ENCODE peak calls at places on chromosome 20, in ten cellular contexts. W, Q, L, R, B, G, Y, F, M and K are unnamed samples.

GRCh38 chr20:48722002-48722731 is 105.6 kb downstream of the PREX1 start:
- DNase-seq in B (no peak), R (peak; percentile 54), Y (no peak), G (no peak), L (peak; percentile 93), Q (peak; percentile 55), F (no peak), M (peak; percentile 90), W (no peak), K (peak; percentile 42)

GRCh38 chr20:18056174-18057105 is 1.3 kb downstream of the OVOL2 start:
- DNase-seq in R (no peak), Y (no peak), F (no peak), Q (no peak), W (no peak), L (peak; percentile 20), B (no peak), G (no peak), M (no peak), K (no peak)

GRCh38 chr20:48205786-48206185 is 420.5 kb upstream of the SULF2 start:
- DNase-seq in R (no peak), Y (no peak), F (no peak), Q (no peak), B (no peak), G (no peak), M (no peak), W (no peak), L (no peak), K (no peak)

GRCh38 chr20:49823152-49823847 is 10.7 kb downstream of the SLC9A8 start:
- DNase-seq in Y (no peak), Q (no peak), M (no peak), B (no peak), G (no peak), L (no peak), W (no peak), R (no peak), F (no peak), K (no peak)

GRCh38 chr20:47070176-47070575 is 175.5 kb downstream of the EYA2 start:
- DNase-seq in F (no peak), R (no peak), Q (no peak), L (no peak), Y (no peak), M (no peak), W (no peak), G (no peak), B (no peak), K (no peak)

GRCh38 chr20:38730167-38730988 is 6.1 kb downstream of the SLC32A1 start:
- DNase-seq in R (no peak), B (no peak), Q (no peak), Y (no peak), M (no peak), L (no peak), G (no peak), F (no peak), W (no peak), K (no peak)

GRCh38 chr20:20076297-20077065 is 24.1 kb downstream of the CFAP61 start:
- DNase-seq in Y (no peak), R (no peak), F (no peak), M (no peak), L (peak; percentile 66), Q (peak; percentile 63), B (no peak), W (no peak), G (no peak), K (no peak)

GRCh38 chr20:47206962-47207641 is 149.4 kb downstream of the ZMYND8 start:
- DNase-seq in L (no peak), Q (no peak), F (no peak), G (no peak), M (no peak), W (no peak), R (no peak), B (no peak), Y (no peak), K (no peak)

GRCh38 chr20:28562510-28562898 is 2695.0 kb upstream of the DEFB115 start:
- DNase-seq in B (peak; percentile 64), Q (no peak), L (no peak), R (no peak), W (no peak), F (no peak), G (no peak), M (no peak), Y (no peak), K (no peak)

GRCh38 chr20:46690219-46691111 is 1.2 kb upstream of the TP53RK start:
- DNase-seq in Q (no peak), B (no peak), Y (no peak), G (no peak), L (peak; percentile 66), W (no peak), R (no peak), F (no peak), M (peak; percentile 31), K (peak; percentile 53)

DNA sequence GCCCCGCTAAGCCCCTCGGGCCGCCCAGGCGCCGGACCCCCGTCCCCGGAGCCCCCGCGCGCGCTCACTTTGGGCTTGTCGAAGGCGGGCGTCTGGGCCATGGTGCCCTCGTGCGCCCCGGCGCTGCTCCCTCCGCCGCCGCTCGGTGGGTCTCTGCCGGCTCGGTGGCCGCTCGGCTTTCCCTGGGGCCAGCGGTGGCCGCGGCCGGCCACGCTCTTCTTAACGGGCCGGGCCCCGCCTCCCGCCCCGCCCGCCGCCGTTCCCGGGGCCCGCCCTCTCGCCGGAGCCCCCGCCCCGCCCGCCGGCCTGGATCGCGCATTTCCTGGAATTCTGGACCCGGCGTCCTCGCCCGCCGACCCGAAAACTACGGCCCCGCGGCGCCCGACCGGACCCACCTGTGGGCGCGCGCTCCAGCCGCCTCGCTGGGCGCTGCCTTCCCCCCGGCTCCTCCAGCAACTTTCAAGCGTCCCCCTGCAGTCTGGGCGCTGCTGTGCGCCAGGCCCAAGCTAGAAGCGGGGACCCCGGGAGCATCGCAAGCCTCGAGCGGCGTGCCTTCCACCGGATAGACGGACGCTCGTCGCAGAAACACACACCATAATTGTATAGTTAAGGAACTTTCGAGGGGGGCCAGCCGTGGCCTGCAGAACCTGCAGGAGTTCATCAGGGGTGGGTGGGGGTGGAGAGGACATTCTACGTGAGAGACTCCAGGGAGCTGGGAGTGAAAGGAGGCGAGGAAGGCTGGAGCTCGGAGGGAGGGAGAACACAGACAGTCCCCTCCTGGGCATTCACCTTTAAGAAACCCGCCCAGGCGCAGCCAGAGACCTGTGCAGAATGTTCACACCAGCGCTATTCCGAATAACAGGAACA is at the start of gene ADA:
- DNase-seq in Q (no peak), B (peak; percentile 54), W (peak; percentile 67), M (peak; percentile 71), F (no peak), R (peak; percentile 65), G (peak; percentile 67), L (peak; percentile 73), Y (peak; percentile 81), K (peak; percentile 44)
- TF ChIP-seq POLR2A in Q (no peak), B (peak; percentile 80), W (peak; percentile 23), M (peak; percentile 48), F (no peak), R (peak; percentile 35), G (peak; percentile 15), L (peak; percentile 40), Y (no peak), K (no peak)

DNA sequence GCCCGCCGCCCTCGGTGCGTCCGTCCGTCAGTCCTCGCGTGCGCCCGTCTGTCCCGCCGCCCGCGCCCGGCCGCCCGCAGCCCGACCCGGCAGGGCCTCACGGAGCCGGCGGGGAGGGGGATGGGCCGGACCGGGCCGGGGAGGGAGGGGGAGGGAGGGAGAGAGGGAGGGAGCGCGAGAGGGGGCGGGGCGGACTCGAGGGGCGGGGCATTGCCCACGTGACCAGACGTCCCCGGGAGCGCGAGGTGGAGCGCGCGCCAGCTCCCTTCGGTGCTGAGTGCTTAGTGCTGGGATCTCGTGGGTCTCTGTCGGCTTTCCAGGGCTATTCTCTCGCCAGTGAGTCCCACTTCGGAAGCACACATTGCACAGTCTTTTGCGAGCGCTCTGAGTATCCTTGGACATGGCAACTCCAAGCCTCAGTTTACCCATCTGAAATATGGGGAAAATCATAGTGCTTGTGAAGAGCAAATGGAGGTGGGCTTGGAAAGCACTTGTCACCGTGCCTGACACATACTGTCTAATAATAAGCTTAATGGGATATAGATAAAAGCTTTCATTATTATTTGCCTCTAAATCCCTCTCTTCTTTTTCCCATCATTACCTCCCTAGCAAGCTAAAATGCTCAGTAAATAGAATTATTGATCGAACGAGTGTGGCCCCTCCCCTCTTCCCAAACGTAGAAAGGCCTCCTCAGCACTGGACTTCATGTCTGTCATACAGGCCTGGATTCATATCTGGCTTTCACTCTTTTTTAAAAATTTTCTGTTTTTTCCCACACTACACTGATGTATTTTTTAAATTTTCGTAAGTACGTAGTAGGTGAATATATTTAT is at the start of gene NCOA6:
- DNase-seq in W (peak; percentile 89), M (peak; percentile 59), F (peak; percentile 50), Y (peak; percentile 92), B (peak; percentile 65), R (peak; percentile 91), L (peak; percentile 88), Q (peak; percentile 82), G (peak; percentile 88), K (peak; percentile 95)
- TF ChIP-seq POLR2A in W (no peak), M (peak; percentile 35), F (peak; percentile 63), Y (no peak), B (peak; percentile 80), R (peak; percentile 35), L (peak; percentile 93), Q (no peak), G (no peak), K (peak; percentile 55)

DNA sequence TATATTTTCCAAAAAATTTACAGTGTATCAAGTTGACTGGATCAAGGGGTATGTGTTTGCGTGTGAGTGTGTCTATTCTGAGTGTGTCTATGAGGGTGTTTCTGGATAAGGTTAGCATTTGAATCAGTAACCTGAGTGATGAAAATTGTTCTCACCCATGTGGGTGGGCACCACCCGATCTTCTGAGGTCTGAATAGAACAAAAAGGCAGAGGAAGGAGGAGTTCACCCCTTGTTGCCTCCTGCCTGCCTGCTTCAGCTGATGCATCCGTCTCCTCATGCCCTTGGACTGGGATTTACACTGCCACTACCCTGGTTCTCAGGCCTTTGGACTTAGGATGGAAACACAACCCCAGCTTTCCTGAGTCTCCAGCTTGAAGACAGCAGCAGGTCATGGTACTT is 13.7 kb upstream of the PRND start:
- DNase-seq in W (no peak), B (no peak), F (no peak), M (no peak), G (no peak), L (no peak), Y (no peak), Q (no peak), R (no peak), K (no peak)
- TF ChIP-seq POLR2A in W (no peak), B (no peak), F (no peak), M (no peak), G (no peak), L (no peak), Y (no peak), Q (no peak), R (no peak), K (no peak)

DNA sequence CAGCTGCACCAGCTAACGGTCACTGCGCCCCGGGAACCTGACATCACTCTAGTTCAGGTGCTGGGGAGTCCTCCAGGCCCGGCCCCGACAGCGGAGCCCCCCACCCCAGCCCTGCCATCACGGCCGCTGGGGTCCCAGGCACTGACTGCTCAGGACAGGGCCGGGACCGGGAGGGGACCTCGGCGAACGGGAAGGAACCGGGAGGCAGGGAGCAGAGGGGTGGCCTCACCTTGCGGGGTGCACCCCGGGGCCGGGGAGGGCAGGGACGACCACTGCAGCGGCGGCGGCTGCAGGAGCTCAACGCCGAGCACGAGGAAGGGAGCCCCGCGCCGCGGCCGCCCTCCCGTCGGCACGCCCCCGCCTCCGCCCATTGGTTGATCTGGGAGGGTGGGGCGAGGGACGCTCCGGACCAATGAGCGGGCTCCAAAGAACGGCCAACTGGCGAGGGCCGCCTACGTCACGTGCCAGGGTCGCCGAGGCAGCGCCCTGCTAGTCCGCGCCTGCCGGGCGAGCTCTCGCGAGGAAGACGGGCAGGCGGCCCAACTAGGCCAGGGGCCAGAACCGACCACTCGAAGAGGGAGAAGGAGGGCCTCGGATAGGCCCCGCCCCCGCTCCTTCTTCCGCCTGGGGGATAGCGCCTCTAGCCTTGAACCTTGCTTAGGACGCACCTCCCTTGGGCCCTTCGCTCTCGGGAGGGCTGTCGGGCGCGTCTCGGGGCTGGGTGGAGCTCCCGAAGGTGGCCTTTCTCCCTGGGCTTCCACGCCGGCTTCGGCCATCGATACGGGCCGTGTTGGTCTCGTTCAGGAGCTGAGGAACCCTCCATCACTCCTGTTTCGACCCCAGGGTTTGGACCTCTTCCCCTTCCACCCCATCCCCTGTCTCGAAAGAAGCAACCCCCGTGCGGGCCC is at the start of gene ADISSP:
- DNase-seq in Q (peak; percentile 97), Y (peak; percentile 99), B (peak; percentile 99), F (peak; percentile 95), G (peak; percentile 99), R (peak; percentile 99), L (no peak), M (peak; percentile 98), W (peak; percentile 100), K (peak; percentile 99)
- TF ChIP-seq POLR2A in Q (no peak), Y (no peak), B (peak; percentile 94), F (peak; percentile 31), G (peak; percentile 47), R (peak; percentile 69), L (peak; percentile 84), M (peak; percentile 72), W (peak; percentile 67), K (peak; percentile 80)